ENCODE peak calls at places on chromosome 10, in eight cellular contexts. G is esophagus squamous epithelium; N is Daoy; M is OCI-LY7; W is activated T-cell treated with anti-CD3 and anti-CD28 coated beads for 24 hours; D is activated CD4-positive, alpha-beta T cell treated with anti-CD3 and anti-CD28 coated beads, Interleukin-2, amount 50 U/mL, for 1 hour; Z is glutamatergic neuron; F is cortex of kidney. X is an unnamed sample.

GRCh38 chr10:131654471-131655087 is 246.2 kb upstream of the PPP2R2D start:
- DNase-seq in G (no peak), N (no peak), M (no peak), W (no peak), D (no peak), Z (no peak), F (no peak), X (no peak)

GRCh38 chr10:130038611-130039109 is 72.0 kb downstream of the C10orf143 start:
- DNase-seq in G (no peak), N (no peak), M (no peak), W (no peak), D (no peak), Z (no peak), F (no peak), X (no peak)

GRCh38 chr10:117131390-117132327 is 6.4 kb downstream of the VAX1 start:
- DNase-seq in G (no peak), N (no peak), M (no peak), W (no peak), D (no peak), Z (no peak), F (no peak), X (no peak)

GRCh38 chr10:27558612-27559020 is 54.5 kb downstream of the RAB18 start:
- DNase-seq in G (no peak), N (peak; percentile 52), M (peak; percentile 68), W (peak; percentile 15), D (peak; percentile 6), Z (peak; percentile 42), F (no peak), X (peak; percentile 3)

GRCh38 chr10:68146133-68146532 is 36.8 kb downstream of the MYPN start:
- DNase-seq in G (no peak), N (no peak), M (no peak), W (no peak), D (no peak), Z (no peak), F (no peak), X (no peak)

GRCh38 chr10:474406-474805 is 215.1 kb downstream of the DIP2C start:
- DNase-seq in G (no peak), N (no peak), M (no peak), W (no peak), D (no peak), Z (no peak), F (no peak), X (no peak)

GRCh38 chr10:94725871-94726270 is 36.6 kb upstream of the CYP2C19 start:
- DNase-seq in G (no peak), N (no peak), M (no peak), W (no peak), D (no peak), Z (no peak), F (no peak), X (no peak)

GRCh38 chr10:26216949-26217395 is 398 bp downstream of the GAD2 start:
- DNase-seq in G (no peak), N (no peak), M (no peak), W (no peak), D (no peak), Z (no peak), F (no peak), X (no peak)

GRCh38 chr10:58513189-58514101 is 773 bp downstream of the BICC1 start:
- DNase-seq in G (no peak), N (peak; percentile 63), M (no peak), W (no peak), D (no peak), Z (peak; percentile 26), F (no peak), X (peak; percentile 1)

GRCh38 chr10:122237326-122237725 is 33.8 kb upstream of the BTBD16 start:
- DNase-seq in G (no peak), N (no peak), M (no peak), W (no peak), D (no peak), Z (no peak), F (no peak), X (no peak)

GRCh38 chr10:96415896-96416554 is 57.2 kb upstream of the OPALIN start:
- DNase-seq in G (no peak), N (peak; percentile 18), M (no peak), W (no peak), D (no peak), Z (no peak), F (no peak), X (no peak)

GRCh38 chr10:122493761-122494160 is 32.4 kb downstream of the HTRA1 start:
- DNase-seq in G (no peak), N (no peak), M (no peak), W (no peak), D (no peak), Z (no peak), F (no peak), X (no peak)

GRCh38 chr10:132783165-132783736 is 2.7 kb downstream of the NKX6-2 start:
- DNase-seq in G (no peak), N (no peak), M (no peak), W (no peak), D (no peak), Z (no peak), F (no peak), X (no peak)

GRCh38 chr10:35946556-35946955 is 304.5 kb upstream of the FZD8 start:
- DNase-seq in G (no peak), N (no peak), M (no peak), W (no peak), D (no peak), Z (no peak), F (no peak), X (no peak)

GRCh38 chr10:130725474-130725970 is 586.0 kb downstream of the TCERG1L start:
- DNase-seq in G (no peak), N (no peak), M (no peak), W (no peak), D (no peak), Z (no peak), F (no peak), X (no peak)

GRCh38 chr10:130495891-130496642 is 359.9 kb downstream of the GLRX3 start:
- DNase-seq in G (no peak), N (no peak), M (no peak), W (no peak), D (no peak), Z (no peak), F (no peak), X (no peak)

GRCh38 chr10:102775973-102776669 is 32.4 kb downstream of the WBP1L start:
- DNase-seq in G (no peak), N (peak; percentile 72), M (no peak), W (no peak), D (peak; percentile 27), Z (no peak), F (no peak), X (no peak)

GRCh38 chr10:113788604-113789083 is 37.2 kb downstream of the PLEKHS1 start:
- DNase-seq in G (no peak), N (peak; percentile 72), M (no peak), W (no peak), D (no peak), Z (no peak), F (no peak), X (peak; percentile 16)

GRCh38 chr10:78513330-78513729 is 479.7 kb downstream of the RPS24 start:
- DNase-seq in G (no peak), N (peak; percentile 24), M (no peak), W (no peak), D (no peak), Z (no peak), F (no peak), X (no peak)

GRCh38 chr10:118584181-118584954 is 11.1 kb downstream of the PRLHR start:
- DNase-seq in G (no peak), N (peak; percentile 68), M (no peak), W (no peak), D (no peak), Z (no peak), F (no peak), X (no peak)

X was measured in stimulated activated naive B cell treated with anti-CD40 and anti-IgM and Interleukin-4, amounts not matched to agents 10 μg/mL and 1 μg/mL and 100 μg/mL, for 72 hours.